ENCODE peak calls at places on chromosomes 13 and 19, in five cellular contexts. One of them, this sample, is unnamed.

GRCh38 chr19:33219261-33219812 is 6.3 kb downstream of the SLC7A10 start:
- DNase-seq in Kasumi-1: no peak
- DNase-seq in activated CD4-positive, alpha-beta T cell treated with anti-CD3 and anti-CD28 coated beads, Interleukin-2, amount 50 U/mL, for 48 hours: no peak
- DNase-seq in bronchial epithelial cell: no peak
- DNase-seq in ascending aorta: no peak
- DNase-seq in this sample: no peak

GRCh38 chr19:31641591-31641990 is 292.4 kb upstream of the TSHZ3 start:
- DNase-seq in ascending aorta: no peak
- DNase-seq in activated CD4-positive, alpha-beta T cell treated with anti-CD3 and anti-CD28 coated beads, Interleukin-2, amount 50 U/mL, for 48 hours: no peak
- DNase-seq in Kasumi-1: no peak
- DNase-seq in bronchial epithelial cell: no peak
- DNase-seq in this sample: no peak

GRCh38 chr13:27298849-27299248 is 28.2 kb downstream of the RASL11A start:
- DNase-seq in Kasumi-1: no peak
- DNase-seq in ascending aorta: no peak
- DNase-seq in activated CD4-positive, alpha-beta T cell treated with anti-CD3 and anti-CD28 coated beads, Interleukin-2, amount 50 U/mL, for 48 hours: no peak
- DNase-seq in bronchial epithelial cell: no peak
- DNase-seq in this sample: no peak

GRCh38 chr13:22800726-22801401 is 379.9 kb upstream of the SGCG start:
- DNase-seq in activated CD4-positive, alpha-beta T cell treated with anti-CD3 and anti-CD28 coated beads, Interleukin-2, amount 50 U/mL, for 48 hours: no peak
- DNase-seq in ascending aorta: peak
- DNase-seq in Kasumi-1: no peak
- DNase-seq in bronchial epithelial cell: peak
- DNase-seq in this sample: no peak

GRCh38 chr13:42275098-42275471 is 3.1 kb downstream of the AKAP11 start:
- DNase-seq in Kasumi-1: peak
- DNase-seq in bronchial epithelial cell: no peak
- DNase-seq in ascending aorta: no peak
- DNase-seq in activated CD4-positive, alpha-beta T cell treated with anti-CD3 and anti-CD28 coated beads, Interleukin-2, amount 50 U/mL, for 48 hours: no peak
- DNase-seq in this sample: no peak

GRCh38 chr13:46983881-46984280 is 87.0 kb upstream of the HTR2A start:
- DNase-seq in activated CD4-positive, alpha-beta T cell treated with anti-CD3 and anti-CD28 coated beads, Interleukin-2, amount 50 U/mL, for 48 hours: no peak
- DNase-seq in ascending aorta: no peak
- DNase-seq in Kasumi-1: peak
- DNase-seq in bronchial epithelial cell: peak
- DNase-seq in this sample: no peak

GRCh38 chr13:108437496-108437895 is 168.0 kb downstream of the TNFSF13B start:
- DNase-seq in Kasumi-1: no peak
- DNase-seq in bronchial epithelial cell: peak
- DNase-seq in activated CD4-positive, alpha-beta T cell treated with anti-CD3 and anti-CD28 coated beads, Interleukin-2, amount 50 U/mL, for 48 hours: no peak
- DNase-seq in ascending aorta: no peak
- DNase-seq in this sample: no peak

GRCh38 chr13:30607908-30608307 is 9.8 kb upstream of the USPL1 start:
- DNase-seq in Kasumi-1: no peak
- DNase-seq in ascending aorta: no peak
- DNase-seq in activated CD4-positive, alpha-beta T cell treated with anti-CD3 and anti-CD28 coated beads, Interleukin-2, amount 50 U/mL, for 48 hours: peak
- DNase-seq in bronchial epithelial cell: peak
- DNase-seq in this sample: peak

GRCh38 chr19:36182612-36183454 is 30.6 kb upstream of the COX7A1 start:
- DNase-seq in activated CD4-positive, alpha-beta T cell treated with anti-CD3 and anti-CD28 coated beads, Interleukin-2, amount 50 U/mL, for 48 hours: no peak
- DNase-seq in Kasumi-1: no peak
- DNase-seq in bronchial epithelial cell: peak
- DNase-seq in ascending aorta: no peak
- DNase-seq in this sample: no peak

GRCh38 chr13:24822640-24823039 is 58.7 kb downstream of the RNF17 start:
- DNase-seq in Kasumi-1: no peak
- DNase-seq in bronchial epithelial cell: no peak
- DNase-seq in activated CD4-positive, alpha-beta T cell treated with anti-CD3 and anti-CD28 coated beads, Interleukin-2, amount 50 U/mL, for 48 hours: no peak
- DNase-seq in ascending aorta: no peak
- DNase-seq in this sample: no peak

GRCh38 chr13:34416833-34417425 is 525.1 kb upstream of the NBEA start:
- DNase-seq in ascending aorta: peak
- DNase-seq in activated CD4-positive, alpha-beta T cell treated with anti-CD3 and anti-CD28 coated beads, Interleukin-2, amount 50 U/mL, for 48 hours: no peak
- DNase-seq in bronchial epithelial cell: peak
- DNase-seq in Kasumi-1: no peak
- DNase-seq in this sample: no peak

This sample was measured in central memory CD8-positive, alpha-beta T cell.